ENCODE peak calls at places on chromosomes 2 and 18, in five cellular contexts. U is colonic mucosa, Y is NT2/D1, B is lower lobe of right lung, Q is IMR-90. R is an unnamed sample.

GRCh38 chr2:120436460-120436739 is 90.5 kb downstream of the INHBB start:
- DNase-seq in Y (no peak), B (no peak), Q (no peak), U (peak; percentile 13), R (peak; percentile 82)

GRCh38 chr2:26459991-26460612 is 17.8 kb downstream of the OTOF start:
- DNase-seq in Y (no peak), B (peak; percentile 38), Q (no peak), U (no peak), R (no peak)

GRCh38 chr2:86764661-86765307 is 25.9 kb downstream of the CD8A start:
- DNase-seq in Q (peak; percentile 49), Y (peak; percentile 33), B (no peak), U (no peak), R (no peak)

GRCh38 chr18:10490401-10491289 is 35.2 kb upstream of the NAPG start:
- DNase-seq in U (no peak), Q (no peak), B (no peak), Y (no peak), R (no peak)

GRCh38 chr2:203650860-203651613 is 55.4 kb upstream of the CD28 start:
- DNase-seq in B (no peak), Y (no peak), U (peak; percentile 85), Q (peak; percentile 54), R (no peak)

GRCh38 chr2:182521453-182522427 is 94.9 kb upstream of the PDE1A start:
- DNase-seq in U (no peak), Q (no peak), B (no peak), Y (no peak), R (no peak)

GRCh38 chr18:75785175-75785574 is 357.7 kb upstream of the SMIM21 start:
- DNase-seq in B (no peak), Y (no peak), U (no peak), Q (no peak), R (no peak)

GRCh38 chr18:50950626-50951025 is 17.2 kb upstream of the ELAC1 start:
- DNase-seq in Q (no peak), U (no peak), B (no peak), Y (no peak), R (no peak)

GRCh38 chr2:74871414-74871813 is 37.5 kb downstream of the HK2 start:
- DNase-seq in Q (no peak), U (no peak), Y (no peak), B (no peak), R (no peak)

GRCh38 chr2:216536725-216537124 is 38.1 kb downstream of the RPL37A start:
- DNase-seq in Q (peak; percentile 74), Y (no peak), U (no peak), B (no peak), R (no peak)

GRCh38 chr2:65265090-65266045 is 37.7 kb downstream of the ACTR2 start:
- DNase-seq in U (peak; percentile 55), B (no peak), Y (peak; percentile 82), Q (peak; percentile 91), R (no peak)

GRCh38 chr2:81195774-81196382 is 891.3 kb upstream of the LRRTM1 start:
- DNase-seq in Y (no peak), U (no peak), B (peak; percentile 27), Q (no peak), R (no peak)

GRCh38 chr18:65753520-65753919 is 2.7 kb downstream of the CDH7 start:
- DNase-seq in Y (peak; percentile 38), B (no peak), U (peak; percentile 23), Q (no peak), R (no peak)

GRCh38 chr2:112756207-112756606 is 8.2 kb downstream of the CKAP2L start:
- DNase-seq in Y (no peak), B (no peak), Q (no peak), U (no peak), R (no peak)

GRCh38 chr2:50953021-50953420 is 78.9 kb downstream of the NRXN1 start:
- DNase-seq in U (no peak), B (no peak), Q (peak; percentile 68), Y (no peak), R (no peak)

GRCh38 chr18:48864876-48865275 is 85.9 kb downstream of the SMAD7 start:
- DNase-seq in Q (no peak), Y (no peak), B (peak; percentile 19), U (no peak), R (no peak)

GRCh38 chr18:8688857-8689256 is 16.5 kb upstream of the MTCL1 start:
- DNase-seq in Q (no peak), U (no peak), B (no peak), Y (no peak), R (no peak)

GRCh38 chr18:48422947-48423378 is 13.8 kb upstream of the ZBTB7C start:
- DNase-seq in Q (no peak), U (no peak), B (no peak), Y (no peak), R (no peak)

GRCh38 chr2:240135706-240136012 is 446 bp downstream of the COPS9 start:
- DNase-seq in Y (no peak), U (no peak), Q (no peak), B (no peak), R (no peak)

GRCh38 chr2:24793752-24794477 is 690 bp downstream of the CENPO start:
- DNase-seq in U (peak; percentile 35), Y (no peak), Q (peak; percentile 35), B (no peak), R (peak; percentile 4)

GRCh38 chr2:101463885-101464653 is 10.8 kb downstream of the RFX8 start:
- DNase-seq in B (no peak), Y (no peak), U (no peak), Q (peak; percentile 92), R (no peak)

GRCh38 chr2:25303517-25304338 is 38.0 kb downstream of the DNMT3A start:
- DNase-seq in U (no peak), Y (no peak), Q (no peak), B (no peak), R (no peak)

GRCh38 chr18:48923746-48924580 is 26.8 kb downstream of the SMAD7 start:
- DNase-seq in B (no peak), U (peak; percentile 31), Y (no peak), Q (peak; percentile 69), R (no peak)

GRCh38 chr2:156342252-156343095 is 10.0 kb upstream of the NR4A2 start:
- DNase-seq in Y (peak; percentile 76), Q (peak; percentile 93), U (peak; percentile 95), B (peak; percentile 96), R (peak; percentile 95)

GRCh38 chr2:31972059-31972458 is 38.7 kb downstream of the MEMO1 start:
- DNase-seq in U (no peak), Q (no peak), Y (no peak), B (no peak), R (no peak)

GRCh38 chr18:73503326-73503725 is 635.5 kb upstream of the NETO1 start:
- DNase-seq in Y (no peak), U (no peak), Q (peak; percentile 41), B (no peak), R (no peak)

DNA sequence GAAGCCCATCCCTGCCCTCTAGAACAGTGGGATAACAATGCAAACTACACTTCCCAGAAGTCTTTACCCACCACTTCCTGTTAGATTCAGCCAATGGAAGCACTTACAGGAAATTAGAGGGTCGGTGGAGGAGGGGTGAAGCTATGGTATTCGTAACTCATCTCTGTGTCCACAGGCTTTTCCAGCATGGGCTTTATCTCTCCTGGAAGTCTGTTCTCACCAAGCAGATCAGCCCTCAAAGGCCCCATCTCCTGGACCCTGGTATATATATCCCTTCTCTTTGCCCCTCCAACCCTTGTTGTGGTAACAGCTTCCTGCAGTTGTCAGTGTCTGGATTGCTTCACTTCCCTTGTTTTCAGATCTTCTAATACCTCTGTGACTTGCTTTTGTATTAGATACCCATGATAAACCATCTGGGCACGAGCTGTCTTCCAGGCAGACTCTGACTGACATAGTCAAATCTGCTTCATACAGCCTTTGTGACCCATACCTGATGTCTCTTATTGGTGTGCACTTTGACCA is 475.0 kb upstream of the POU3F3 start:
- DNase-seq in U (peak; percentile 21), Q (no peak), Y (peak; percentile 48), B (no peak), R (peak; percentile 14)
- H3K4me3 ChIP-seq in U (peak overlapping the region; percentile 30), Q (no peak overlapping the region), Y (peak overlapping the region; percentile 48), B (peak overlapping the region; percentile 43), R (peak overlapping the region; percentile 37)

GRCh38 chr2:167981945-167982344 is 265.4 kb downstream of the STK39 start:
- DNase-seq in U (no peak), Q (no peak), B (no peak), Y (no peak), R (no peak)
- H3K36me3 ChIP-seq in U (no peaks in the 10 kb centered on the region), Q (peaks cover 2% of the 10 kb centered on the region), B (peaks cover 4% of the 10 kb centered on the region), Y (no peaks in the 10 kb centered on the region), R (no peaks in the 10 kb centered on the region)

DNA sequence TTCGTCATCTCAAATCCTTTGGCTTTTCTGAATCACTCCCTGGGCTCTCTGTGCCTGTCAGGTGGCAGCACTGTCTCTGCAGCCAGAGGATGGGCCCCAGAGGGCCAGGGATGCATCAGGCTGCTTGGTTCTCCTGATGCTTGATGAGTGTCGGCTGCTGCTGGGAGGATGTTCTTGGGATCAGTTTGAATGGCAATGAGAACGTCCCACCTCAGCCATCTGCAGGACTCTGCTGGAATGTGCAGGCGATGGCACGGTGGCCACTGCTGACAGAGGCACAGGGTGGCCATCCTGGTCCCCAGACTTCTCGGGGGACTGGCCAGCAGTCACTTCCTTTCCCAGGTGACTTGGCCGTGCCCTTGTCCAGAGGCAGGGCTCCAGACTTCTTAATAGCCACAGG is 146.0 kb downstream of the FAM210A start:
- DNase-seq in Y (no peak), B (no peak), U (no peak), Q (no peak), R (no peak)
- H3K27me3 ChIP-seq in Y (no peaks in the 10 kb centered on the region), B (no peaks in the 10 kb centered on the region), U (no peaks in the 10 kb centered on the region), Q (no peaks in the 10 kb centered on the region), R (no peaks in the 10 kb centered on the region)

GRCh38 chr18:22709288-22710060 is 223.7 kb upstream of the RBBP8 start:
- DNase-seq in U (no peak), Q (peak; percentile 31), B (no peak), Y (no peak), R (no peak)

GRCh38 chr18:22705328-22705727 is 227.8 kb upstream of the RBBP8 start:
- DNase-seq in U (no peak), Q (peak; percentile 91), B (no peak), Y (no peak), R (no peak)

GRCh38 chr18:22713511-22713910 is 219.6 kb upstream of the RBBP8 start:
- DNase-seq in Y (no peak), B (no peak), U (no peak), Q (peak; percentile 19), R (no peak)

GRCh38 chr18:22711381-22711717 is 221.8 kb upstream of the RBBP8 start:
- DNase-seq in B (no peak), U (no peak), Y (no peak), Q (no peak), R (no peak)

GRCh38 chr18:22710628-22711380 is 222.3 kb upstream of the RBBP8 start:
- DNase-seq in B (no peak), Y (no peak), U (peak; percentile 45), Q (peak; percentile 64), R (no peak)
- H3K4me3 ChIP-seq in B (peak overlapping the region; percentile 53), Y (no peak overlapping the region), U (peak overlapping the region; percentile 32), Q (peak overlapping the region; percentile 44), R (no peak overlapping the region)

R was measured in MG63.